ENCODE peak calls at places on chromosomes 4 and X, in five cellular contexts. X, T, H, V and B are unnamed samples. For H3K4me1, the result is how much of the 10 kb centered on the place peaks cover.

GRCh38 chr4:2341261-2341841 is 77.1 kb downstream of the ZFYVE28 start:
- DNase-seq in X (no peak), V (no peak), H (no peak), T (no peak), B (no peak)

GRCh38 chr4:141654098-141654497 is 17.7 kb downstream of the IL15 start:
- DNase-seq in H (peak), V (peak), T (no peak), X (no peak), B (peak)

GRCh38 chrX:54978448-54978847 is 15.5 kb downstream of the PFKFB1 start:
- DNase-seq in H (no peak), V (peak), X (no peak), T (no peak), B (peak)

GRCh38 chr4:153585021-153585420 is 99.1 kb upstream of the TLR2 start:
- DNase-seq in V (no peak), T (no peak), H (no peak), X (no peak), B (no peak)

GRCh38 chrX:37910186-37910585 is 62.8 kb upstream of the DYNLT3 start:
- DNase-seq in T (no peak), X (no peak), H (no peak), V (no peak), B (peak)

GRCh38 chr4:111717916-111718315 is 427.3 kb upstream of the FAM241A start:
- DNase-seq in X (no peak), T (no peak), V (no peak), H (no peak), B (peak)

GRCh38 chrX:31153475-31154047 is 81.7 kb upstream of the FTHL17 start:
- DNase-seq in X (no peak), H (no peak), V (no peak), T (no peak), B (no peak)

GRCh38 chr4:43864616-43865146 is 583.9 kb downstream of the KCTD8 start:
- DNase-seq in H (no peak), X (no peak), T (no peak), V (no peak), B (no peak)

GRCh38 chrX:20300822-20301221 is 34.1 kb upstream of the RPS6KA3 start:
- DNase-seq in H (no peak), T (no peak), X (no peak), V (no peak), B (no peak)

GRCh38 chr4:185874516-185875230 is 62.7 kb upstream of the SORBS2 start:
- DNase-seq in V (peak), X (no peak), T (no peak), H (no peak), B (peak)

GRCh38 chr4:75907956-75908355 is 5.7 kb upstream of the PPEF2 start:
- DNase-seq in T (no peak), X (no peak), H (no peak), V (no peak), B (no peak)

GRCh38 chrX:11399481-11399880 is 106.3 kb downstream of the AMELX start:
- DNase-seq in V (no peak), T (no peak), X (no peak), H (no peak), B (no peak)

GRCh38 chrX:17361620-17362019 is 13.4 kb upstream of the NHS start:
- DNase-seq in V (peak), X (no peak), T (no peak), H (peak), B (no peak)

GRCh38 chr4:176302283-176303275 is 17.2 kb upstream of the SPCS3 start:
- DNase-seq in V (peak), H (no peak), T (no peak), X (no peak), B (peak)

GRCh38 chrX:7582191-7582590 is 260.8 kb upstream of the VCX start:
- DNase-seq in X (no peak), V (no peak), T (no peak), H (no peak), B (no peak)

GRCh38 chr4:83251074-83251835 is 33.3 kb downstream of the COQ2 start:
- DNase-seq in T (no peak), V (no peak), H (no peak), X (no peak), B (no peak)

GRCh38 chr4:54090404-54090803 is 9.6 kb upstream of the GSX2 start:
- DNase-seq in H (no peak), V (no peak), T (no peak), X (no peak), B (no peak)

GRCh38 chr4:184806711-184807110 is 19.1 kb downstream of the ACSL1 start:
- DNase-seq in X (no peak), H (no peak), T (no peak), V (no peak), B (no peak)

GRCh38 chr4:184808719-184809062 is 17.1 kb downstream of the ACSL1 start:
- DNase-seq in X (no peak), V (no peak), H (no peak), T (no peak), B (no peak)

GRCh38 chr4:184806246-184806550 is 19.6 kb downstream of the ACSL1 start:
- DNase-seq in H (no peak), V (no peak), T (no peak), X (no peak), B (no peak)

GRCh38 chr4:184807797-184808718 is 17.7 kb downstream of the ACSL1 start:
- DNase-seq in H (peak), T (no peak), V (peak), X (no peak), B (peak)

GRCh38 chr4:184807261-184807660 is 18.5 kb downstream of the ACSL1 start:
- DNase-seq in T (no peak), V (peak), H (no peak), X (no peak), B (no peak)
- H3K27ac ChIP-seq in T (no peak), V (peak), H (no peak), X (no peak), B (no peak)

GRCh38 chr4:30767147-30767546 is 47.0 kb downstream of the PCDH7 start:
- DNase-seq in V (no peak), X (no peak), T (no peak), H (no peak), B (no peak)
- H3K4me1 ChIP-seq in V (under half), X (under half), T (under half), H (under half), B (under half)

DNA sequence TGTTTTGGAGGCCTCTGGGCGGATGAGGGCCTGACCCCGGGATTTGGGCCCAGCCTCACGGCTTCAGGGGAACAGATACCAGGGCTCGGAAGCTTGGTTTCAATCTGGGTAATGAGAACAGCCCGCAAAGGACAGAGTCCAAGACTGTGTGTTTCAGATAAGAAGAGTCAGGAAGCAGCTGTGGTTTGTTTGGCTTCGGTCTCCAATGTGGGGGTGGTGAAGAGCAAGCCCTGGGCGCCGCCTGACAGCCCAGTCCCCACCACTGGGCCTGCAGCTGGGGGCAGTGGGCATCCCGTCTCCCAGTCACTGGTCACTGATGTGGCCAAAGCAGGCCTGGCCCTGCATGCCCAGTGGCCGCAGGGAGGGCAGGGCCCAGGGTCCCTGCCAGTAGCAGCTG is 9.1 kb downstream of the WFS1 start:
- DNase-seq in V (no peak), X (no peak), T (no peak), H (no peak), B (peak)
- H3K27ac ChIP-seq in V (no peak), X (no peak), T (no peak), H (no peak), B (no peak)

GRCh38 chr4:102598102-102598758 is 97.1 kb downstream of the NFKB1 start:
- DNase-seq in H (no peak), X (no peak), V (no peak), T (peak), B (peak)

GRCh38 chr4:102598759-102599379 is 97.7 kb downstream of the NFKB1 start:
- DNase-seq in H (no peak), T (no peak), X (no peak), V (peak), B (peak)

GRCh38 chr4:102599887-102600286 is 98.7 kb downstream of the NFKB1 start:
- DNase-seq in V (no peak), H (no peak), T (no peak), X (no peak), B (peak)

GRCh38 chr4:102600689-102601088 is 99.5 kb downstream of the NFKB1 start:
- DNase-seq in T (no peak), H (no peak), X (no peak), V (no peak), B (no peak)

GRCh38 chr4:102599455-102599854 is 98.3 kb downstream of the NFKB1 start:
- DNase-seq in X (no peak), V (no peak), T (no peak), H (no peak), B (no peak)
- H3K4me1 ChIP-seq in X (under half), V (under half), T (under half), H (under half), B (under half)

GRCh38 chrX:49042581-49043219 is 457 bp downstream of the TFE3 start:
- DNase-seq in T (no peak), H (no peak), V (no peak), X (no peak), B (no peak)

GRCh38 chrX:49041683-49042529 is 1.3 kb downstream of the TFE3 start:
- DNase-seq in V (peak), H (peak), T (peak), X (no peak), B (peak)

GRCh38 chrX:49037883-49038475 is 5.2 kb downstream of the TFE3 start:
- DNase-seq in T (no peak), H (no peak), V (peak), X (no peak), B (peak)

GRCh38 chrX:49040376-49040955 is 2.7 kb downstream of the TFE3 start:
- DNase-seq in H (no peak), V (peak), X (no peak), T (no peak), B (no peak)

GRCh38 chrX:49039598-49040375 is 3.4 kb downstream of the TFE3 start:
- DNase-seq in H (peak), X (peak), T (peak), V (peak), B (peak)
- H3K27ac ChIP-seq in H (peak), X (peak), T (peak), V (peak), B (peak)

GRCh38 chr4:125736057-125736456 is 421.3 kb downstream of the FAT4 start:
- DNase-seq in T (no peak), H (peak), X (no peak), V (peak), B (peak)

GRCh38 chr4:125735107-125735506 is 420.4 kb downstream of the FAT4 start:
- DNase-seq in H (peak), X (no peak), V (peak), T (no peak), B (peak)

GRCh38 chr4:125732682-125733081 is 417.9 kb downstream of the FAT4 start:
- DNase-seq in V (no peak), H (no peak), X (no peak), T (no peak), B (no peak)

GRCh38 chr4:125739760-125740159 is 425.0 kb downstream of the FAT4 start:
- DNase-seq in X (no peak), T (no peak), V (no peak), H (no peak), B (peak)

GRCh38 chr4:125734504-125734903 is 419.7 kb downstream of the FAT4 start:
- DNase-seq in X (no peak), H (no peak), V (no peak), T (no peak), B (no peak)
- H3K4me1 ChIP-seq in X (under half), H (under half), V (under half), T (under half), B (under half)

DNA sequence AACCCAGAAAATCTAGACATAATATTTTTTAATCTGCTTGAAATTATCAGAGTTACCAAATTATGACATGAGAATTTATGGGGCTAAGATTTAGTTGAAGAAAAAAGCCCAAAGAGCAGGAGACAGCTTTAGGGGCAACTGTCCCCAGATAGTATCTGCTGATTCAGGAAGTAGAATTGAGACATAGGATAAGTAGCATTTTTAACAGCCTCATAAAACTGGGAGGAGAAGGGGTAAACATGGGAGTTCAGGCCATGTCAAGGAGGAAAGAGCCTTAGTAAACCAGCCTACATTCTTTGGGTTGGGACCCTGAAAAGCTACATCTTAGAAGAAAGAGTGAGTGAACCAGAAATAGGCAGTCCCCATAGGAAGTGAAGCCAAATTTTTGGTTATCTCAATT is 9.7 kb upstream of the RAB28 start:
- DNase-seq in V (no peak), X (no peak), T (no peak), H (no peak), B (no peak)
- H3K27ac ChIP-seq in V (no peak), X (no peak), T (no peak), H (no peak), B (no peak)